ENCODE peak calls at places on chromosomes 16 and 17, in nine cellular contexts. Y, Z, C, W, D, T, A, H and I are unnamed samples.

GRCh38 chr17:60524463-60525346 is 1.3 kb downstream of the APPBP2 start:
- DNase-seq in Y (peak; percentile 15), Z (no peak), C (no peak), W (no peak), D (no peak), T (no peak), A (no peak), H (no peak), I (no peak)

GRCh38 chr17:42387221-42387657 is 1.0 kb downstream of the STAT3 start:
- DNase-seq in Y (peak; percentile 70), Z (no peak), C (no peak), W (no peak), D (no peak), T (no peak), A (no peak), H (no peak), I (no peak)

GRCh38 chr17:35088647-35088910 is 25.1 kb upstream of the RFFL start:
- DNase-seq in Y (no peak), Z (no peak), C (no peak), W (no peak), D (no peak), T (no peak), A (peak; percentile 64), H (no peak), I (no peak)

GRCh38 chr17:61492759-61493526 is 40.7 kb downstream of the TBX4 start:
- DNase-seq in Y (peak; percentile 44), Z (no peak), C (no peak), W (no peak), D (no peak), T (no peak), A (no peak), H (no peak), I (no peak)

GRCh38 chr17:15893333-15894024 is 51.5 kb upstream of the ADORA2B start:
- DNase-seq in Y (peak; percentile 31), Z (no peak), C (no peak), W (no peak), D (no peak), T (no peak), A (peak; percentile 58), H (no peak), I (no peak)

GRCh38 chr16:68335175-68335574 is 24.4 kb downstream of the PRMT7 start:
- DNase-seq in Y (peak; percentile 33), Z (no peak), C (no peak), W (no peak), D (no peak), T (no peak), A (no peak), H (no peak), I (no peak)

GRCh38 chr16:56451753-56452689 is 667 bp downstream of the OGFOD1 start:
- DNase-seq in Y (peak; percentile 31), Z (peak; percentile 79), C (peak; percentile 83), W (peak; percentile 15), D (peak; percentile 76), T (no peak), A (peak; percentile 11), H (no peak), I (no peak)

GRCh38 chr17:50778988-50779387 is 11.7 kb upstream of the ANKRD40CL start:
- DNase-seq in Y (no peak), Z (no peak), C (no peak), W (no peak), D (no peak), T (no peak), A (no peak), H (no peak), I (no peak)

GRCh38 chr16:67660564-67661028 is at the start of gene PARD6A:
- DNase-seq in Y (peak; percentile 90), Z (peak; percentile 97), C (peak; percentile 90), W (peak; percentile 86), D (peak; percentile 97), T (peak; percentile 93), A (peak; percentile 96), H (peak; percentile 98), I (peak; percentile 91)

GRCh38 chr17:77218902-77219301 is 78.1 kb downstream of the SEC14L1 start:
- DNase-seq in Y (no peak), Z (no peak), C (no peak), W (no peak), D (no peak), T (no peak), A (no peak), H (no peak), I (no peak)

GRCh38 chr16:54282202-54282922 is 4.2 kb downstream of the IRX3 start:
- DNase-seq in Y (no peak), Z (peak; percentile 63), C (no peak), W (no peak), D (peak; percentile 27), T (no peak), A (peak; percentile 45), H (peak; percentile 76), I (no peak)

GRCh38 chr17:33901085-33901484 is 354.0 kb upstream of the CCL2 start:
- DNase-seq in Y (no peak), Z (no peak), C (no peak), W (no peak), D (no peak), T (no peak), A (no peak), H (no peak), I (no peak)

GRCh38 chr17:33892677-33893076 is 362.4 kb upstream of the CCL2 start:
- DNase-seq in Y (no peak), Z (no peak), C (no peak), W (no peak), D (no peak), T (no peak), A (no peak), H (no peak), I (no peak)

GRCh38 chr17:33893192-33893591 is 361.9 kb upstream of the CCL2 start:
- DNase-seq in Y (no peak), Z (no peak), C (no peak), W (no peak), D (no peak), T (no peak), A (no peak), H (no peak), I (no peak)

GRCh38 chr17:33895491-33895890 is 359.6 kb upstream of the CCL2 start:
- DNase-seq in Y (no peak), Z (no peak), C (no peak), W (no peak), D (no peak), T (no peak), A (no peak), H (no peak), I (no peak)

DNA sequence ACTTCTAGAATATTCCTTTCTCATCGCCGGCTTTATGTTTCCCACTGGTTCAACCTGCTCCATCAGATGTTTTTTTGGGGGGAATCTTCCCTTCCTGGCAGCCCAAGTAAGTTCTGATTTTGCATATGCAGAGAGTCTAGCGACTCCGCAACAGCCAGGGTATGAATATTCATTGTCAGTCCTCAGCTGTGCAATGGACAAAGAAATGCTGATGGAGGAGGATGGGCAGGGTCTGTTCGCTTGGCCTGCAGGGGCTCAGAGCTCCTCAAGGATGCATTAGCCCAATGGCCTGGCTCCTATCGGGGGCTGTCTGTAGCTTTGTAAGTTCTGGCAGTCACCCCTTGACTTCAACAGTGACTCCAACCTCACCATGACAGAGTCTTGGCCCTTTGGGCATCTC is 358.8 kb upstream of the CCL2 start:
- DNase-seq in Y (no peak), Z (no peak), C (no peak), W (no peak), D (no peak), T (no peak), A (no peak), H (no peak), I (no peak)
- H3K27ac ChIP-seq in Y (no peak overlapping the region), Z (no peak overlapping the region), C (no peak overlapping the region), W (no peak overlapping the region), D (no peak overlapping the region), T (no peak overlapping the region), A (no peak overlapping the region), H (no peak overlapping the region), I (no peak overlapping the region)

DNA sequence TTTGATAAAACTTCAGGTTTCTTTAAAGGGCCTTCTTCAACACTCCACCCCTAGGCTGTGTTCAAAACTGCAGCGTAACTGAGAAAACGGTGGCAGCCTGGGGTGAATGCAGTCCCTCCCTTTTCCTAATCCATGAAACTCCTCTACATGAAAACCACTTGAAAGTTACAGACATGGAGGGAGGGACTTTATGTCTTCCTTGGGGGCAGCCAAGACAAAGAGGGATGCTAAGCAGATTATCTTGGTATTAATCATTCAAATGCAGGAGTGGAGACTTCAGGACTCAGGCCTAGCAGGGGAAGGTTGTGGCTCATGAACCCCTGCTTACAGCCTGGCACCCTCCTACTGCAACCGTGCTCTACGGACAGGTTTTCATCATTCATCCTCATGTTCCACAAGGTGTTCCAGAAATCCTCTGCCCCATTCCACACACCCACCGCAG is 46.8 kb downstream of the RNF112 start:
- DNase-seq in Y (no peak), Z (no peak), C (no peak), W (no peak), D (no peak), T (no peak), A (no peak), H (no peak), I (no peak)
- TF ChIP-seq CTCF in Y (no peak), Z (no peak), C (no peak), W (no peak), D (no peak), T (no peak), A (no peak), H (no peak), I (no peak)

DNA sequence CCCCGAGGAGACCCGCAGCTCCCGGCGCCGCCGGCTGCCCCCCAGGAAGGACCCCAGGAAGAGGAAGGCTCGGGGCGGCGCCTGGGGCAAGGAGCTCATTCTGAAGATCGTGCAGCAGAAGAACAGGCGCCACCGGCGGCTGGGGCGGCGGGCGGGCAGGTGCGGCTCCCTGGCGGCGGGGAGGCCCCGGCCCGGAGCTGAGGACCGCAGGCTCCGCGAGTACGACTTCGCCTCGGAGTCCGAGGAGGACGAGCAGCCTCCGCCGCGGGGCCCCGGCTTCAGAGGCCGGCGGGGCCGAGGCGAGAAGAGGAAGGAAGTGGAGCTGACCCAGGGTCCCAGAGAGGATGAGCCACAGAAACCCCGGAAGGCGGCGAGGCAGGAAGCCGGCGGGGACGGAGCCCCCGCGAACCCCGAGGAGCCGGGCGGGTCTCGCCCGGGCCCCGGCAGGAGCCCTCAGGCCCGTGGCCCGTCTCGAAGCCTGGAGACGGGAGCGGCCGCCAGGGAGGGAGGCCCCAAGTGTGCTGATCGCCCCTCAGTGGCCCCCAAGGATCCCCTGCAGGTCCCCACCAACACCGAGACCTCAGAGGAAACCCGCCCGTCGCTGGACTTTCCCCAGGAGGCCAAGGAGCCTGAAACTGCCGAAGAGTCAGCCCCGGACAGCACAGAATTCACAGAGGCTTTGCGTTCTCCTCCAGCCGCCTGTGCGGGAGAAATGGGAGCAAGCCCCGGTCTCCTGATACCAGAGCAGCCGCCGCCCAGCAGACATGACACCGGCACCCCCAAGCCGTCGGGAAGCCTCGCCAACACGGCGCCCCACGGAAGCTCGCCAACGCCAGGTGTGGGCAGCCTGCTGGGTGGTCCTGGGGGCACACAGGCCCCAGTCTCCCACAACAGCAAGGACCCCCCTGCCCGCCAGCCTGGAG is 22.3 kb upstream of the ZFPM1 start:
- DNase-seq in Y (no peak), Z (no peak), C (no peak), W (no peak), D (no peak), T (peak; percentile 20), A (no peak), H (peak; percentile 81), I (no peak)
- H3K27ac ChIP-seq in Y (no peak overlapping the region), Z (no peak overlapping the region), C (no peak overlapping the region), W (no peak overlapping the region), D (peak overlapping the region; percentile 56), T (no peak overlapping the region), A (no peak overlapping the region), H (peak overlapping the region; percentile 50), I (peak overlapping the region; percentile 49)

DNA sequence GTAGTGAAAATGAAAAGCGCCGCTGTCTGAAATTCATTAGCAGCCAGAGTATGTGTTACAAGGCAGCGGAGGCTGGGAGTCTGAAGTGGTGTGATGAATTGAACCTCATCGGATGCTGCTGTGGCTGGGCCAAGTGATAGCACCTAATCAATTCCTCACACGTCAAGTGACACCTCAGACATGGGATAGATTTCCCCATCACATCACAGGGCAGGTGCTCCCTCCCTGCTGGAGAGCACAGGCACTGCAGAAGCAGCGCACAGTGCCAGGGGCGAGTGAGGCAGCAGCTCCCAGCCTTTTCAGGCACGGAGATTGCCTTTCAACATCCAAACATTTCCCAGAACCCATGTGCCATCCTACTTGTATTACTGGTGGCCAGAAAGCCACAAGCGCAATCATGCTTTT is 32.2 kb downstream of the DRC3 start:
- DNase-seq in Y (no peak), Z (no peak), C (peak; percentile 59), W (no peak), D (no peak), T (no peak), A (no peak), H (no peak), I (no peak)
- TF ChIP-seq CTCF in Y (peak; percentile 33), Z (no peak), C (peak; percentile 57), W (peak; percentile 8), D (no peak), T (no peak), A (no peak), H (peak; percentile 26), I (no peak)